ENCODE peak calls at places on chromosome 16, in seven cellular contexts. Z is H9, E is IMR-90, B is neuronal stem cell, P is mesendoderm, Q is H1, U is trophoblast cell. R is an unnamed sample.

GRCh38 chr16:25063102-25063501 is 47.9 kb upstream of the ARHGAP17 start:
- DNase-seq in Z (no peak), E (no peak), B (no peak), P (no peak), Q (no peak), U (no peak), R (no peak)

GRCh38 chr16:25256821-25257503 is 683 bp downstream of the ZKSCAN2 start:
- DNase-seq in Z (peak; percentile 43), E (peak; percentile 15), B (no peak), P (no peak), Q (no peak), U (no peak), R (peak; percentile 51)

GRCh38 chr16:2505695-2506094 is 8.1 kb upstream of the ATP6V0C start:
- DNase-seq in Z (no peak), E (no peak), B (no peak), P (no peak), Q (no peak), U (no peak), R (no peak)

GRCh38 chr16:20944861-20945390 is 44.4 kb downstream of the LYRM1 start:
- DNase-seq in Z (no peak), E (peak; percentile 16), B (no peak), P (peak; percentile 83), Q (no peak), U (peak; percentile 7), R (peak; percentile 38)

GRCh38 chr16:84471966-84472365 is 32.5 kb downstream of the MEAK7 start:
- DNase-seq in Z (peak; percentile 15), E (no peak), B (no peak), P (no peak), Q (no peak), U (no peak), R (no peak)

GRCh38 chr16:47965439-47965838 is 190.4 kb downstream of the ABCC12 start:
- DNase-seq in Z (peak; percentile 70), E (peak; percentile 50), B (peak; percentile 70), P (peak; percentile 93), Q (peak; percentile 15), U (peak; percentile 3), R (no peak)

GRCh38 chr16:28534542-28535373 is 4.0 kb downstream of the NUPR1 start:
- DNase-seq in Z (no peak), E (no peak), B (no peak), P (no peak), Q (no peak), U (peak; percentile 80), R (no peak)

GRCh38 chr16:22787456-22788189 is 26.3 kb upstream of the HS3ST2 start:
- DNase-seq in Z (no peak), E (peak; percentile 2), B (no peak), P (no peak), Q (no peak), U (no peak), R (no peak)

DNA sequence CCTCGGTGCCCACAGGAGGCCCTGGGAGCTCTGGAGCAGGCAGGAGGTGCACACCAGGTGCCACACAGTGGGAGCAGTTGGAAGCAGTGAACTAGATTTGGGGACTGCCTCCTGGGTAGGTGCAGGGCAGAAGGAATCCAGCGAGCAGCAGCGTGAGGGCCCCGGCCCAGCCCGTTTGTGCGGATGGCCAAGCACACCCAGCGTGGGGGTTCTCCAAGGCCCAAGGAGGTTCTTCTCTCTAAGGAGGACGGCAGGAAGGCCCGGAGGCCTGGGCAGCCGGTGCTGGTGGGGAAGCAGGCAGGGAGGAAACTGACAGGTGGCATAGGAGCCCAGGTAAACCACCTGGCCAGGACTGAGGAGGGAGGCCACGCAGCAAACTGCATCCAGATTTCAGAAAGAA is 17.0 kb downstream of the SOX8 start:
- DNase-seq in Z (no peak), E (no peak), B (no peak), P (no peak), Q (no peak), U (no peak), R (no peak)
- H2AK5ac ChIP-seq in Z (no peak overlapping the region), E (no peak overlapping the region), B (peak overlapping the region; percentile 28), P (no peak overlapping the region), Q (no peak overlapping the region), U (no peak overlapping the region), R (no peak overlapping the region)

DNA sequence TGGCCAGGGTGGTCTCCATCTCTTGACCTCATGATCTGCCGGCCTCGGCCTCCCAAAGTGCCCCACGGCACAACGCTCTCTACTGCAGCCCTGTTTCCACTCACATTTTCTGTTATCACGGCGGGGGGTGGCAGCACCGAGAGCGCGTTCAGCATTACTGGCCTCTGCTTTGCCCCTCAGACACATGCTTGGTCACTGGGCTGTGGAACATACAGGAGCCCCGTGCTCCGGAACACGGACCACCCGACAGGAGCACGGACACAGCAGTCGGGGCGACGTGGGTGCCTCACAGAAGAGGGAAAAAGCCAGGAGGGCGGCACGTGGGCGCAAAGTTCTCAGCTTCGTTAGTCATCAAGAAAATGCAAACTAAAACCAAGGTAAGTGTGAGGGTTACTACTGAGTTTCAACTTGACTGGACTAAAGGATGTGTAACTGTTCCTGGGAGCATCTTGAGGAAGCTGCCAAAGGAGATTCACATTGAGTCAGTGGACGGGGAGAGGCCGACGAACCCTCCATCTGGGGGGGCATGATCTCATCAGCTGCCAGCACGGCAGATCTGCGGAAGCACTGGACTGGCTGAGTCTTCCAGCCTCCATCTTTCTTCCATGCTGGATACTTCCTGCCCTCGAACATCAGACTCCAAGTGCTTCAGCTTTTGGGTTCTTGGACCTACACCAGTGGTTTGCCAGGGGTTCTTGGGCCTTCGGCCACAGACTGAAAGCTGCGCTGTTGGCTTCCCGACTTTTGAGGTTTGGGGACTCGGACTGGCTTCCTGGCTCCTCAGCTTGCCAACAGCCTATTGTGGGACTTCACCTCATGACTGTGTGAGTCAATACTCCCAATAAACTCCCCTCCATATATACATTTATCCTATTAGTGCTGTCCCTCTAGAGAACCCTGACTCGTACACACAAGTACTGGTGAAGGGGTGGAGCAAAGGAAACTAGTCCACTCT is 106.8 kb downstream of the ZNF778 start:
- DNase-seq in Z (no peak), E (peak; percentile 92), B (no peak), P (no peak), Q (no peak), U (no peak), R (peak; percentile 66)
- H2AK5ac ChIP-seq in Z (no peak overlapping the region), E (peak overlapping the region; percentile 99), B (no peak overlapping the region), P (no peak overlapping the region), Q (no peak overlapping the region), U (no peak overlapping the region), R (peak overlapping the region; percentile 37)

GRCh38 chr16:72458035-72458434 is 286.1 kb upstream of the PMFBP1 start:
- DNase-seq in Z (no peak), E (no peak), B (no peak), P (no peak), Q (no peak), U (no peak), R (no peak)

GRCh38 chr16:72455743-72456659 is 284.0 kb upstream of the PMFBP1 start:
- DNase-seq in Z (no peak), E (no peak), B (no peak), P (no peak), Q (no peak), U (no peak), R (no peak)

DNA sequence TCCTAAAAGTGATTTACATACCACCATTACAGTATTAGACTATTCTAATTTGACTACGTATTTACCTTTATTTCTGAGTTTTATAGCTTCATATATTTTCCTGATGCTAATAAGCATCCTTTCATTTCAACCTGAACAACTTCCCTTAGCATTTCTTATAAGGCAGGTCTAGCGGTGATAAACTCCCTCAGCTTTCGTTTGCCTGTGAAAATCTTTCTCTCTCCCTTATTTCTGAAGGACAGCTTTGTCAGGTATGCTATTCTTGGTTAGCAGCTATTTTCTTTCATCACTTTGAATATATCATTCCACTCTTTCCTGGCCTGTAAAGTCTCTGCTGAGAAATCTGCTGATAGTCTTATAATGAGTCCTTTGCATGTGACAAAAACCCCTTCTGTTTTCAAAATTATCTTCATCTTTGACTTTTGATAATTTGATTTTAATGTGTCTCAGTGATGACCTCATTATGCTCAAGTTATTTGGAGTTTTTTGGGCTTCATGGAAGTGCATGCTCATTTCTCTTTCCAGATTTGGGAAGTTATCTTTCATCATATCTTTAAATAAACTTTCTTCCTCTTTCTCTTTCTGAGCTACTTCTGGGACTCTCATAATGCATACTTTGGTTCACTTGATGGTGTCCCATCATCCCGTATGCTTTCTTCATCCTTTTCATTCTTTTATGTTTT is 285.4 kb upstream of the PMFBP1 start:
- DNase-seq in Z (no peak), E (no peak), B (no peak), P (no peak), Q (no peak), U (no peak), R (no peak)
- H2AK5ac ChIP-seq in Z (no peak overlapping the region), E (no peak overlapping the region), B (no peak overlapping the region), P (no peak overlapping the region), Q (no peak overlapping the region), U (no peak overlapping the region), R (no peak overlapping the region)

DNA sequence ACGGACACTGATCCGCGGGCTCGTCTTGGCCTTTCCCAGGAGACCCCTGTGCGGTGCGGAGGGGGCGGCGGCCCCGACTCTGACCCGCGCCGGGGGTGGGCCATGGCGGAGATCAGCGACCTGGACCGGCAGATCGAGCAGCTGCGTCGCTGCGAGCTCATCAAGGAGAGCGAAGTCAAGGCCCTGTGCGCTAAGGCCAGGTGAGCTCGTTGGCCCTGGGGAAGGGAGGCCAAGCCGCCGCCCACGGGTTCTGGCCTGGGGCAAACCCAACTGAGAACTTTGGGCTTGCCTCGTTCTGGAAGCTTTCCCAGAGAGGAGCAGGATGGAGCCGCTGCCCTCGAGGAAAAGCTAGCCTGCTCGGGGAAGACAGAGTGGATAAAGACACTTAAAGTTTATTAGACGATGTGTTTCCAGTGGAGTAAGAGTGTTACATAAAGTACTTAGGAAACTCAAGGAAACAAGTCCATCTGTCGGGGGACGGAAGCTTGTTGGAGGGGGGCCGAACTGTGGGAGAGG is 540 bp downstream of the PPP4C start:
- DNase-seq in Z (no peak), E (no peak), B (no peak), P (no peak), Q (no peak), U (peak; percentile 51), R (no peak)
- H2AK5ac ChIP-seq in Z (no peak overlapping the region), E (peak overlapping the region; percentile 95), B (peak overlapping the region; percentile 95), P (peak overlapping the region; percentile 65), Q (no peak overlapping the region), U (peak overlapping the region; percentile 98), R (no peak overlapping the region)

GRCh38 chr16:56758432-56758831 is 28.5 kb downstream of the NUP93 start:
- DNase-seq in Z (no peak), E (no peak), B (no peak), P (no peak), Q (no peak), U (no peak), R (no peak)

GRCh38 chr16:56758930-56759329 is 29.0 kb downstream of the NUP93 start:
- DNase-seq in Z (no peak), E (no peak), B (no peak), P (no peak), Q (no peak), U (no peak), R (no peak)

GRCh38 chr16:56767018-56767417 is 37.1 kb downstream of the NUP93 start:
- DNase-seq in Z (no peak), E (no peak), B (no peak), P (no peak), Q (no peak), U (no peak), R (no peak)

GRCh38 chr16:56764835-56765234 is 34.9 kb downstream of the NUP93 start:
- DNase-seq in Z (no peak), E (no peak), B (no peak), P (no peak), Q (no peak), U (no peak), R (no peak)

GRCh38 chr16:56763305-56763916 is 33.5 kb downstream of the NUP93 start:
- DNase-seq in Z (no peak), E (no peak), B (no peak), P (no peak), Q (no peak), U (no peak), R (no peak)
- H2AK5ac ChIP-seq in Z (no peak overlapping the region), E (no peak overlapping the region), B (no peak overlapping the region), P (no peak overlapping the region), Q (no peak overlapping the region), U (no peak overlapping the region), R (no peak overlapping the region)

R was measured in mesenchymal stem cell.